ENCODE peak calls at places on chromosomes 11 and 22, in six cellular contexts. T is mammary epithelial cell; K is fibroblast of lung; U is CD4-positive, alpha-beta T cell; O is CD8-positive, alpha-beta T cell; B is neural progenitor cell. N is an unnamed sample.
A peak's percentile ranks its signal among the peaks of the same experiment; 100 is the strongest.

GRCh38 chr11:102293873-102294601 is 23.2 kb upstream of the BIRC3 start:
- DNase-seq in U (no peak), B (peak; percentile 41), K (peak; percentile 56), T (peak; percentile 50), O (no peak), N (peak; percentile 31)

GRCh38 chr11:84800755-84801346 is 826.3 kb downstream of the DLG2 start:
- DNase-seq in B (peak; percentile 51), K (peak; percentile 51), T (peak; percentile 8), U (no peak), O (no peak), N (peak; percentile 9)

GRCh38 chr22:42515896-42516295 is 3.7 kb downstream of the RRP7A start:
- DNase-seq in B (no peak), U (no peak), O (no peak), K (no peak), T (no peak), N (no peak)

GRCh38 chr11:108872781-108873291 is 208.0 kb downstream of the DDX10 start:
- DNase-seq in O (no peak), T (peak; percentile 64), K (peak; percentile 53), B (no peak), U (no peak), N (no peak)

GRCh38 chr11:121418625-121419114 is 33.4 kb upstream of the SORL1 start:
- DNase-seq in O (no peak), U (peak; percentile 39), B (no peak), T (no peak), K (no peak), N (no peak)

GRCh38 chr11:833114-833791 is 501 bp downstream of the CD151 start:
- DNase-seq in T (peak; percentile 55), K (no peak), B (peak; percentile 67), O (no peak), U (no peak), N (no peak)

GRCh38 chr22:36430863-36431262 is 43.1 kb upstream of the MYH9 start:
- DNase-seq in B (no peak), U (no peak), T (no peak), K (peak; percentile 61), O (no peak), N (no peak)

GRCh38 chr11:74370122-74370521 is 28.1 kb downstream of the PGM2L1 start:
- DNase-seq in B (no peak), O (no peak), U (no peak), K (no peak), T (no peak), N (no peak)

GRCh38 chr11:67024410-67024809 is 1.5 kb downstream of the SYT12 start:
- DNase-seq in T (peak; percentile 26), K (peak; percentile 30), B (no peak), U (peak; percentile 33), O (peak; percentile 74), N (no peak)

GRCh38 chr11:131137046-131137445 is 220.8 kb upstream of the SNX19 start:
- DNase-seq in T (peak; percentile 12), B (no peak), U (no peak), K (peak; percentile 45), O (no peak), N (no peak)

GRCh38 chr22:39593061-39593930 is 22.7 kb downstream of the CACNA1I start:
- DNase-seq in O (no peak), B (no peak), K (no peak), T (no peak), U (no peak), N (no peak)

GRCh38 chr11:76602431-76602861 is 68.1 kb downstream of the LRRC32 start:
- DNase-seq in B (no peak), K (no peak), T (no peak), U (no peak), O (peak; percentile 25), N (no peak)

GRCh38 chr22:24827305-24827704 is 21.3 kb downstream of the SGSM1 start:
- DNase-seq in K (no peak), O (no peak), T (no peak), U (no peak), B (no peak), N (no peak)

GRCh38 chr11:121833970-121834369 is 282.0 kb downstream of the BLID start:
- DNase-seq in K (no peak), B (no peak), T (no peak), U (no peak), O (no peak), N (no peak)

GRCh38 chr22:46347646-46348045 is 12.1 kb downstream of the TRMU start:
- DNase-seq in T (no peak), U (no peak), K (no peak), O (no peak), B (no peak), N (no peak)

GRCh38 chr11:61959678-61960077 is 7.8 kb downstream of the FTH1 start:
- DNase-seq in T (no peak), B (no peak), K (no peak), O (no peak), U (no peak), N (no peak)

GRCh38 chr11:73330569-73331093 is 22.6 kb downstream of the ARHGEF17 start:
- DNase-seq in B (peak; percentile 64), T (no peak), O (no peak), K (peak; percentile 48), U (no peak), N (no peak)

GRCh38 chr11:24760681-24761080 is 263.8 kb downstream of the LUZP2 start:
- DNase-seq in K (peak; percentile 68), T (no peak), O (no peak), B (no peak), U (no peak), N (no peak)

GRCh38 chr22:48577014-48577690 is 1250.5 kb downstream of the BRD1 start:
- DNase-seq in K (no peak), T (no peak), O (no peak), B (peak; percentile 40), U (no peak), N (no peak)

GRCh38 chr22:48577691-48578090 is 1250.0 kb downstream of the BRD1 start:
- DNase-seq in U (no peak), K (no peak), O (no peak), B (no peak), T (no peak), N (no peak)

GRCh38 chr22:48576333-48577013 is 1251.2 kb downstream of the BRD1 start:
- DNase-seq in U (no peak), O (no peak), T (no peak), B (peak; percentile 88), K (peak; percentile 29), N (no peak)

GRCh38 chr22:48574776-48575566 is 1252.7 kb downstream of the BRD1 start:
- DNase-seq in B (peak; percentile 92), K (peak; percentile 54), T (peak; percentile 7), U (no peak), O (no peak), N (no peak)

DNA sequence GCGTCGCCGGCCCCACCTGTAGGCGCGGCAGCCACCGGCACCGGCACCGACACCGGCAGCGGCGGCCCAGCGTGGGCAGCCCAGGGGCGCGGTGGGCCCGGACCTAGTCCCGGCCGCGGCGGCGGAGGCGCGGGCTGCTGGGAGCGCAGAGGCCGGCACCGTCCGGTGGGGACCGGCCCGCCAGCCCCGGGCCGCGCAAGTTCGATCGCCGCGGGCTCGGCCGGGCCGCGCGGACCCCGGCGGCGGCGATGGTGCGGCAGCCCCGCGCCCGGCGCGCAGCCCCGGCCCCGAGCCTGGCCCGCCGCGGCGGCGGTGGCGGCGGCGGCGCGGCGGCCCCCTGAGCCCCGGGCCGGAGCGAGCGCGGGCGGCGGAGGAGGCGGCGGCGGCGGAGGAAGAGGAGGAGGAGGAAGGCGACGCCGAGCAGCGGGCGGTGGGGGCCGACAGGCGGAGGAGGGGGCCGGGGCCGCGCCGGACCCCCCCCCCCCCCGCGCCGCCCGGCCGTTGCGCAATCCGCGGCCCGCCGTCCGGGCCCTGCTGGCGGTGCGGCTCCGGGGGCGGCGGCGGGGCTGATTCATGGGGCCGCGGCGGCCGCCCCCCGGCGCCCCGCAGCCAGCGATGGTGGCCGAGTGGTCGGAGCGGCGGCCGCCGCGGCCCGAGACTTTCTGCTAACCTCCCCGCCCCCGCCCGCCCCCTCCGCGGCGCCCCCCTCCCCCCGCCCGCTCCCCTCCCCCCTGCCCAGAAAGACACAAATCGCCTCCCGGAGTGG is 1251.9 kb downstream of the BRD1 start:
- DNase-seq in U (no peak), O (no peak), K (no peak), T (no peak), B (peak; percentile 65), N (no peak)
- H3K27ac ChIP-seq in U (no peak overlapping the region), O (no peak overlapping the region), K (no peak overlapping the region), T (no peak overlapping the region), B (no peak overlapping the region), N (no peak overlapping the region)

DNA sequence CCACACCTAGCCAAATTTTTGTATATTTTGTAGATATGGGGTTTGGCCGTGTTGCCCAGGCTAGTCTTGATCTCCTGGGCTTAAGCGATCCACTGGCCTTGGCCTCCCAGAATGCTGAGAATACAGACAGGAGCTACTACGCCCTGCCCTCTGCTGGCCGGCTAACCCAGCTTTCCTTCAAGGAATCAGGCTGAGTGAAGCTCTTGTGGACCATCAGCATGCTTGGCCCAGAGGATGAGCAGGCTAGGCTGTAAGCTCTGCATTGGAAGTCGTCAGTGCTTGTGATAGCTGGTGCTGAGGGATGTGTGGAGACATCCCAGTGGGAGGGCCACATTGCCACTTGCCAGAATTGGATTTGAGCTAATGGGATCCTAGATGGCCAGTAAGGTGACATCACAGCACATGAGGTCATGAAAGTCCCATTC is 60.6 kb downstream of the MED15 start:
- DNase-seq in K (no peak), O (no peak), B (no peak), T (no peak), U (no peak), N (no peak)
- TF ChIP-seq CTCF in K (peak; percentile 57), O (no peak), B (peak; percentile 9), T (peak; percentile 45), U (no peak), N (no peak)

GRCh38 chr11:105856954-105857353 is 165.1 kb downstream of the MSANTD4 start:
- DNase-seq in O (no peak), K (no peak), T (no peak), U (no peak), B (no peak), N (no peak)

GRCh38 chr11:105854269-105854668 is 167.8 kb downstream of the MSANTD4 start:
- DNase-seq in B (no peak), T (no peak), O (no peak), U (no peak), K (no peak), N (no peak)

GRCh38 chr11:105852427-105852826 is 169.6 kb downstream of the MSANTD4 start:
- DNase-seq in U (no peak), O (no peak), B (no peak), K (no peak), T (no peak), N (no peak)
- H3K27ac ChIP-seq in U (no peak overlapping the region), O (no peak overlapping the region), B (no peak overlapping the region), K (no peak overlapping the region), T (no peak overlapping the region), N (no peak overlapping the region)

GRCh38 chr11:79439893-79440450 is 858 bp downstream of the TENM4 start:
- DNase-seq in B (peak; percentile 74), O (no peak), T (peak; percentile 40), U (no peak), K (no peak), N (peak; percentile 23)

GRCh38 chr11:79439430-79439892 is 1.4 kb downstream of the TENM4 start:
- DNase-seq in K (peak; percentile 60), U (no peak), O (no peak), T (peak; percentile 44), B (no peak), N (peak; percentile 35)

GRCh38 chr11:79441159-79441875 is 487 bp upstream of the TENM4 start:
- DNase-seq in O (no peak), U (no peak), B (peak; percentile 31), T (no peak), K (peak; percentile 78), N (no peak)

GRCh38 chr11:79438631-79439429 is 2.0 kb downstream of the TENM4 start:
- DNase-seq in T (peak; percentile 51), U (no peak), K (peak; percentile 42), O (no peak), B (peak; percentile 63), N (peak; percentile 60)

GRCh38 chr11:79440451-79441158 is at the start of gene TENM4:
- DNase-seq in T (peak; percentile 72), O (no peak), K (peak; percentile 95), B (peak; percentile 83), U (no peak), N (peak; percentile 55)
- TF ChIP-seq CTCF in T (peak; percentile 47), O (no peak), K (no peak), B (peak; percentile 55), U (no peak), N (peak; percentile 85)